ENCODE peak calls at places on chromosomes 2 and 18, in seven cellular contexts. One of them, this sample, is unnamed.

GRCh38 chr2:196293751-196294486 is 122.5 kb upstream of the STK17B start:
- DNase-seq in activated naive CD4-positive, alpha-beta T cell treated with Interleukin-2 at 50 U/mL for 16 hours: no peak
- DNase-seq in activated T-cell treated with anti-CD3 and anti-CD28 coated beads, Interleukin-2, amount 50 U/mL, for 72 hours: no peak
- DNase-seq in astrocyte of the spinal cord: peak; percentile 84
- DNase-seq in AG08396: peak; percentile 67
- DNase-seq in neural crest cell: no peak
- DNase-seq in neuronal stem cell: no peak
- DNase-seq in this sample: no peak

GRCh38 chr18:23588836-23589560 is 2.7 kb upstream of the NPC1 start:
- DNase-seq in AG08396: no peak
- DNase-seq in neuronal stem cell: no peak
- DNase-seq in activated naive CD4-positive, alpha-beta T cell treated with Interleukin-2 at 50 U/mL for 16 hours: no peak
- DNase-seq in activated T-cell treated with anti-CD3 and anti-CD28 coated beads, Interleukin-2, amount 50 U/mL, for 72 hours: no peak
- DNase-seq in neural crest cell: no peak
- DNase-seq in astrocyte of the spinal cord: peak; percentile 25
- DNase-seq in this sample: no peak

GRCh38 chr2:100292022-100292580 is 30.2 kb downstream of the LONRF2 start:
- DNase-seq in activated T-cell treated with anti-CD3 and anti-CD28 coated beads, Interleukin-2, amount 50 U/mL, for 72 hours: peak; percentile 57
- DNase-seq in astrocyte of the spinal cord: peak; percentile 85
- DNase-seq in activated naive CD4-positive, alpha-beta T cell treated with Interleukin-2 at 50 U/mL for 16 hours: peak; percentile 13
- DNase-seq in neural crest cell: peak; percentile 14
- DNase-seq in AG08396: peak; percentile 62
- DNase-seq in neuronal stem cell: no peak
- DNase-seq in this sample: peak; percentile 75

GRCh38 chr2:128362889-128363228 is 44.2 kb upstream of the HS6ST1 start:
- DNase-seq in astrocyte of the spinal cord: peak; percentile 68
- DNase-seq in neural crest cell: no peak
- DNase-seq in AG08396: peak; percentile 87
- DNase-seq in activated T-cell treated with anti-CD3 and anti-CD28 coated beads, Interleukin-2, amount 50 U/mL, for 72 hours: no peak
- DNase-seq in neuronal stem cell: peak; percentile 79
- DNase-seq in activated naive CD4-positive, alpha-beta T cell treated with Interleukin-2 at 50 U/mL for 16 hours: no peak
- DNase-seq in this sample: no peak

GRCh38 chr2:1995086-1995485 is 250.8 kb upstream of the PXDN start:
- DNase-seq in astrocyte of the spinal cord: peak; percentile 48
- DNase-seq in activated naive CD4-positive, alpha-beta T cell treated with Interleukin-2 at 50 U/mL for 16 hours: no peak
- DNase-seq in neural crest cell: no peak
- DNase-seq in neuronal stem cell: no peak
- DNase-seq in AG08396: no peak
- DNase-seq in activated T-cell treated with anti-CD3 and anti-CD28 coated beads, Interleukin-2, amount 50 U/mL, for 72 hours: no peak
- DNase-seq in this sample: no peak

GRCh38 chr2:15912203-15912602 is 28.1 kb upstream of the MYCN start:
- DNase-seq in AG08396: no peak
- DNase-seq in astrocyte of the spinal cord: peak; percentile 61
- DNase-seq in neural crest cell: no peak
- DNase-seq in activated T-cell treated with anti-CD3 and anti-CD28 coated beads, Interleukin-2, amount 50 U/mL, for 72 hours: no peak
- DNase-seq in activated naive CD4-positive, alpha-beta T cell treated with Interleukin-2 at 50 U/mL for 16 hours: no peak
- DNase-seq in neuronal stem cell: no peak
- DNase-seq in this sample: peak; percentile 80

GRCh38 chr2:202831241-202831997 is 40.1 kb downstream of the ICA1L start:
- DNase-seq in neural crest cell: peak; percentile 35
- DNase-seq in activated T-cell treated with anti-CD3 and anti-CD28 coated beads, Interleukin-2, amount 50 U/mL, for 72 hours: peak; percentile 57
- DNase-seq in AG08396: peak; percentile 67
- DNase-seq in astrocyte of the spinal cord: peak; percentile 62
- DNase-seq in neuronal stem cell: peak; percentile 17
- DNase-seq in activated naive CD4-positive, alpha-beta T cell treated with Interleukin-2 at 50 U/mL for 16 hours: peak; percentile 33
- DNase-seq in this sample: no peak

GRCh38 chr2:223084873-223085272 is 32.9 kb downstream of the KCNE4 start:
- DNase-seq in AG08396: no peak
- DNase-seq in activated naive CD4-positive, alpha-beta T cell treated with Interleukin-2 at 50 U/mL for 16 hours: no peak
- DNase-seq in activated T-cell treated with anti-CD3 and anti-CD28 coated beads, Interleukin-2, amount 50 U/mL, for 72 hours: no peak
- DNase-seq in astrocyte of the spinal cord: peak; percentile 39
- DNase-seq in neuronal stem cell: no peak
- DNase-seq in neural crest cell: no peak
- DNase-seq in this sample: no peak

GRCh38 chr2:46390901-46391395 is 88.4 kb upstream of the TMEM247 start:
- DNase-seq in neural crest cell: no peak
- DNase-seq in neuronal stem cell: no peak
- DNase-seq in activated naive CD4-positive, alpha-beta T cell treated with Interleukin-2 at 50 U/mL for 16 hours: no peak
- DNase-seq in activated T-cell treated with anti-CD3 and anti-CD28 coated beads, Interleukin-2, amount 50 U/mL, for 72 hours: no peak
- DNase-seq in AG08396: no peak
- DNase-seq in astrocyte of the spinal cord: no peak
- DNase-seq in this sample: no peak

GRCh38 chr18:76688724-76689472 is 133.5 kb upstream of the ZNF236 start:
- DNase-seq in neural crest cell: no peak
- DNase-seq in AG08396: no peak
- DNase-seq in neuronal stem cell: no peak
- DNase-seq in activated T-cell treated with anti-CD3 and anti-CD28 coated beads, Interleukin-2, amount 50 U/mL, for 72 hours: no peak
- DNase-seq in activated naive CD4-positive, alpha-beta T cell treated with Interleukin-2 at 50 U/mL for 16 hours: no peak
- DNase-seq in astrocyte of the spinal cord: no peak
- DNase-seq in this sample: no peak

GRCh38 chr2:144834954-144835633 is 315.2 kb upstream of the ZEB2 start:
- DNase-seq in astrocyte of the spinal cord: peak; percentile 86
- DNase-seq in activated naive CD4-positive, alpha-beta T cell treated with Interleukin-2 at 50 U/mL for 16 hours: no peak
- DNase-seq in neuronal stem cell: no peak
- DNase-seq in activated T-cell treated with anti-CD3 and anti-CD28 coated beads, Interleukin-2, amount 50 U/mL, for 72 hours: no peak
- DNase-seq in AG08396: peak; percentile 10
- DNase-seq in neural crest cell: no peak
- DNase-seq in this sample: peak; percentile 48

GRCh38 chr2:207008105-207008990 is 69.0 kb downstream of the CPO start:
- DNase-seq in AG08396: peak; percentile 11
- DNase-seq in activated T-cell treated with anti-CD3 and anti-CD28 coated beads, Interleukin-2, amount 50 U/mL, for 72 hours: no peak
- DNase-seq in activated naive CD4-positive, alpha-beta T cell treated with Interleukin-2 at 50 U/mL for 16 hours: no peak
- DNase-seq in neural crest cell: no peak
- DNase-seq in neuronal stem cell: peak; percentile 75
- DNase-seq in astrocyte of the spinal cord: peak; percentile 17
- DNase-seq in this sample: no peak

GRCh38 chr2:147657086-147658000 is 187.5 kb upstream of the ACVR2A start:
- DNase-seq in AG08396: no peak
- DNase-seq in activated T-cell treated with anti-CD3 and anti-CD28 coated beads, Interleukin-2, amount 50 U/mL, for 72 hours: no peak
- DNase-seq in astrocyte of the spinal cord: no peak
- DNase-seq in activated naive CD4-positive, alpha-beta T cell treated with Interleukin-2 at 50 U/mL for 16 hours: no peak
- DNase-seq in neuronal stem cell: no peak
- DNase-seq in neural crest cell: no peak
- DNase-seq in this sample: no peak

GRCh38 chr2:43421194-43421593 is 174.6 kb downstream of the THADA start:
- DNase-seq in activated naive CD4-positive, alpha-beta T cell treated with Interleukin-2 at 50 U/mL for 16 hours: no peak
- DNase-seq in neural crest cell: no peak
- DNase-seq in AG08396: no peak
- DNase-seq in astrocyte of the spinal cord: no peak
- DNase-seq in activated T-cell treated with anti-CD3 and anti-CD28 coated beads, Interleukin-2, amount 50 U/mL, for 72 hours: no peak
- DNase-seq in neuronal stem cell: no peak
- DNase-seq in this sample: no peak

GRCh38 chr2:157747695-157748370 is 119.2 kb upstream of the ACVR1C start:
- DNase-seq in astrocyte of the spinal cord: peak; percentile 81
- DNase-seq in neural crest cell: no peak
- DNase-seq in AG08396: peak; percentile 54
- DNase-seq in neuronal stem cell: no peak
- DNase-seq in activated T-cell treated with anti-CD3 and anti-CD28 coated beads, Interleukin-2, amount 50 U/mL, for 72 hours: no peak
- DNase-seq in activated naive CD4-positive, alpha-beta T cell treated with Interleukin-2 at 50 U/mL for 16 hours: no peak
- DNase-seq in this sample: no peak

GRCh38 chr2:145682536-145683157 is 1162.7 kb upstream of the ZEB2 start:
- DNase-seq in astrocyte of the spinal cord: peak; percentile 24
- DNase-seq in activated naive CD4-positive, alpha-beta T cell treated with Interleukin-2 at 50 U/mL for 16 hours: no peak
- DNase-seq in neuronal stem cell: no peak
- DNase-seq in neural crest cell: no peak
- DNase-seq in AG08396: no peak
- DNase-seq in activated T-cell treated with anti-CD3 and anti-CD28 coated beads, Interleukin-2, amount 50 U/mL, for 72 hours: no peak
- DNase-seq in this sample: no peak

GRCh38 chr2:9076755-9077154 is 73.3 kb upstream of the MBOAT2 start:
- DNase-seq in neuronal stem cell: no peak
- DNase-seq in activated T-cell treated with anti-CD3 and anti-CD28 coated beads, Interleukin-2, amount 50 U/mL, for 72 hours: no peak
- DNase-seq in activated naive CD4-positive, alpha-beta T cell treated with Interleukin-2 at 50 U/mL for 16 hours: no peak
- DNase-seq in astrocyte of the spinal cord: no peak
- DNase-seq in neural crest cell: no peak
- DNase-seq in AG08396: no peak
- DNase-seq in this sample: no peak

GRCh38 chr2:45167885-45168284 is 158.6 kb upstream of the SIX2 start:
- DNase-seq in neuronal stem cell: peak; percentile 24
- DNase-seq in astrocyte of the spinal cord: no peak
- DNase-seq in activated T-cell treated with anti-CD3 and anti-CD28 coated beads, Interleukin-2, amount 50 U/mL, for 72 hours: no peak
- DNase-seq in activated naive CD4-positive, alpha-beta T cell treated with Interleukin-2 at 50 U/mL for 16 hours: no peak
- DNase-seq in AG08396: no peak
- DNase-seq in neural crest cell: no peak
- DNase-seq in this sample: no peak

GRCh38 chr18:61581578-61582204 is 248.5 kb downstream of the CDH20 start:
- DNase-seq in neural crest cell: peak; percentile 86
- DNase-seq in activated naive CD4-positive, alpha-beta T cell treated with Interleukin-2 at 50 U/mL for 16 hours: peak; percentile 68
- DNase-seq in activated T-cell treated with anti-CD3 and anti-CD28 coated beads, Interleukin-2, amount 50 U/mL, for 72 hours: peak; percentile 67
- DNase-seq in AG08396: peak; percentile 85
- DNase-seq in neuronal stem cell: peak; percentile 79
- DNase-seq in astrocyte of the spinal cord: peak; percentile 61
- DNase-seq in this sample: peak; percentile 88

GRCh38 chr18:62634471-62634870 is 80.9 kb upstream of the PHLPP1 start:
- DNase-seq in neural crest cell: no peak
- DNase-seq in AG08396: no peak
- DNase-seq in neuronal stem cell: no peak
- DNase-seq in astrocyte of the spinal cord: no peak
- DNase-seq in activated naive CD4-positive, alpha-beta T cell treated with Interleukin-2 at 50 U/mL for 16 hours: no peak
- DNase-seq in activated T-cell treated with anti-CD3 and anti-CD28 coated beads, Interleukin-2, amount 50 U/mL, for 72 hours: no peak
- DNase-seq in this sample: no peak

GRCh38 chr2:5315512-5315911 is 376.7 kb upstream of the SOX11 start:
- DNase-seq in AG08396: no peak
- DNase-seq in neuronal stem cell: peak; percentile 5
- DNase-seq in neural crest cell: no peak
- DNase-seq in activated naive CD4-positive, alpha-beta T cell treated with Interleukin-2 at 50 U/mL for 16 hours: no peak
- DNase-seq in astrocyte of the spinal cord: no peak
- DNase-seq in activated T-cell treated with anti-CD3 and anti-CD28 coated beads, Interleukin-2, amount 50 U/mL, for 72 hours: no peak
- DNase-seq in this sample: no peak

GRCh38 chr2:28341208-28341891 is 51.3 kb upstream of the FOSL2 start:
- DNase-seq in neuronal stem cell: no peak
- DNase-seq in AG08396: no peak
- DNase-seq in activated T-cell treated with anti-CD3 and anti-CD28 coated beads, Interleukin-2, amount 50 U/mL, for 72 hours: no peak
- DNase-seq in astrocyte of the spinal cord: no peak
- DNase-seq in neural crest cell: no peak
- DNase-seq in activated naive CD4-positive, alpha-beta T cell treated with Interleukin-2 at 50 U/mL for 16 hours: no peak
- DNase-seq in this sample: peak; percentile 60

GRCh38 chr2:229752970-229753729 is 38.8 kb upstream of the DNER start:
- DNase-seq in activated T-cell treated with anti-CD3 and anti-CD28 coated beads, Interleukin-2, amount 50 U/mL, for 72 hours: no peak
- DNase-seq in neural crest cell: no peak
- DNase-seq in AG08396: no peak
- DNase-seq in neuronal stem cell: no peak
- DNase-seq in astrocyte of the spinal cord: no peak
- DNase-seq in activated naive CD4-positive, alpha-beta T cell treated with Interleukin-2 at 50 U/mL for 16 hours: no peak
- DNase-seq in this sample: no peak

GRCh38 chr2:29314816-29315571 is 199.8 kb downstream of the CLIP4 start:
- DNase-seq in AG08396: peak; percentile 21
- DNase-seq in neuronal stem cell: no peak
- DNase-seq in neural crest cell: peak; percentile 42
- DNase-seq in activated T-cell treated with anti-CD3 and anti-CD28 coated beads, Interleukin-2, amount 50 U/mL, for 72 hours: peak; percentile 64
- DNase-seq in activated naive CD4-positive, alpha-beta T cell treated with Interleukin-2 at 50 U/mL for 16 hours: peak; percentile 58
- DNase-seq in astrocyte of the spinal cord: peak; percentile 43
- DNase-seq in this sample: no peak

GRCh38 chr2:16561676-16562075 is 104.0 kb downstream of the CYRIA start:
- DNase-seq in AG08396: no peak
- DNase-seq in activated T-cell treated with anti-CD3 and anti-CD28 coated beads, Interleukin-2, amount 50 U/mL, for 72 hours: no peak
- DNase-seq in activated naive CD4-positive, alpha-beta T cell treated with Interleukin-2 at 50 U/mL for 16 hours: no peak
- DNase-seq in neuronal stem cell: no peak
- DNase-seq in astrocyte of the spinal cord: no peak
- DNase-seq in neural crest cell: no peak
- DNase-seq in this sample: no peak

GRCh38 chr2:112694182-112694581 is 26.6 kb upstream of the NT5DC4 start:
- DNase-seq in astrocyte of the spinal cord: no peak
- DNase-seq in neuronal stem cell: no peak
- DNase-seq in activated T-cell treated with anti-CD3 and anti-CD28 coated beads, Interleukin-2, amount 50 U/mL, for 72 hours: no peak
- DNase-seq in activated naive CD4-positive, alpha-beta T cell treated with Interleukin-2 at 50 U/mL for 16 hours: no peak
- DNase-seq in neural crest cell: no peak
- DNase-seq in AG08396: no peak
- DNase-seq in this sample: no peak

GRCh38 chr18:11983592-11983991 is 2.3 kb downstream of the IMPA2 start:
- DNase-seq in activated naive CD4-positive, alpha-beta T cell treated with Interleukin-2 at 50 U/mL for 16 hours: no peak
- DNase-seq in astrocyte of the spinal cord: no peak
- DNase-seq in AG08396: no peak
- DNase-seq in neuronal stem cell: no peak
- DNase-seq in activated T-cell treated with anti-CD3 and anti-CD28 coated beads, Interleukin-2, amount 50 U/mL, for 72 hours: no peak
- DNase-seq in neural crest cell: peak; percentile 20
- DNase-seq in this sample: no peak